ENCODE peak calls at places on chromosomes 5 and 9, in nine cellular contexts. B is neural progenitor cell; S is amniotic stem cell; W is NCI-H510A; F is transverse colon; Z is activated T-helper 9 cell treated with anti-CD3 and anti-CD28 coated beads, Interleukin-2, amount 50 U/mL, for 16 hours; R is RPMI8226; P is NCI-H345; E is EH. Q is an unnamed sample.

GRCh38 chr9:134406366-134407122 is 80.3 kb downstream of the RXRA start:
- DNase-seq in B (no peak), S (no peak), W (no peak), F (no peak), Z (no peak), R (peak), P (no peak), E (peak), Q (no peak)

GRCh38 chr9:126705767-126706697 is 92.3 kb downstream of the LMX1B start:
- DNase-seq in B (peak), S (no peak), W (no peak), F (peak), Z (peak), R (peak), P (no peak), E (peak), Q (peak)

GRCh38 chr9:38125889-38126288 is 56.9 kb upstream of the SHB start:
- DNase-seq in B (no peak), S (no peak), W (no peak), F (no peak), Z (no peak), R (no peak), P (no peak), E (no peak), Q (no peak)

GRCh38 chr5:136309932-136310598 is 55.3 kb downstream of the TRPC7 start:
- DNase-seq in B (no peak), S (no peak), W (no peak), F (no peak), Z (no peak), R (peak), P (no peak), E (no peak), Q (no peak)

GRCh38 chr5:36407396-36407795 is 105.7 kb upstream of the RANBP3L start:
- DNase-seq in B (no peak), S (no peak), W (no peak), F (no peak), Z (no peak), R (no peak), P (no peak), E (peak), Q (no peak)

GRCh38 chr5:177194278-177194677 is 60.7 kb downstream of the NSD1 start:
- DNase-seq in B (no peak), S (peak), W (no peak), F (no peak), Z (no peak), R (no peak), P (no peak), E (peak), Q (no peak)

GRCh38 chr5:81393783-81394718 is at the start of gene ACOT12:
- DNase-seq in B (peak), S (no peak), W (no peak), F (no peak), Z (no peak), R (no peak), P (no peak), E (peak), Q (peak)

GRCh38 chr5:67095346-67095871 is 101.2 kb downstream of the CD180 start:
- DNase-seq in B (peak), S (no peak), W (no peak), F (peak), Z (no peak), R (peak), P (no peak), E (peak), Q (no peak)

GRCh38 chr9:124518116-124518515 is 10.9 kb upstream of the NR5A1 start:
- DNase-seq in B (no peak), S (no peak), W (no peak), F (no peak), Z (no peak), R (no peak), P (no peak), E (no peak), Q (no peak)

GRCh38 chr9:125434986-125435775 is 173.6 kb downstream of the GAPVD1 start:
- DNase-seq in B (no peak), S (no peak), W (no peak), F (no peak), Z (no peak), R (no peak), P (no peak), E (no peak), Q (no peak)

GRCh38 chr9:128341435-128341849 is 1.1 kb downstream of the SLC27A4 start:
- DNase-seq in B (peak), S (peak), W (peak), F (peak), Z (peak), R (peak), P (peak), E (peak), Q (peak)

GRCh38 chr5:166505086-166505485 is 1786.4 kb upstream of the WWC1 start:
- DNase-seq in B (no peak), S (no peak), W (no peak), F (no peak), Z (no peak), R (no peak), P (peak), E (no peak), Q (no peak)

GRCh38 chr9:23702311-23702922 is 123.6 kb downstream of the ELAVL2 start:
- DNase-seq in B (no peak), S (no peak), W (no peak), F (no peak), Z (no peak), R (no peak), P (no peak), E (no peak), Q (no peak)